ENCODE peak calls at places on chromosomes 5 and 9, in six cellular contexts. K is NCI-H460, Y is T-helper 9 cell, G is dorsolateral prefrontal cortex, P is BJ, H is GM12891. J is an unnamed sample.

GRCh38 chr9:13568851-13569618 is 289.5 kb upstream of the MPDZ start:
- DNase-seq in K (no peak), P (no peak), Y (no peak), G (peak), H (no peak), J (no peak)

GRCh38 chr9:137724114-137724445 is 105.3 kb downstream of the EHMT1 start:
- DNase-seq in H (no peak), P (no peak), Y (no peak), G (no peak), K (no peak), J (no peak)

GRCh38 chr5:126468091-126468490 is 44.9 kb downstream of the GRAMD2B start:
- DNase-seq in H (no peak), K (no peak), P (no peak), Y (no peak), G (no peak), J (no peak)

GRCh38 chr9:130446111-130446861 is 1.5 kb downstream of the ASS1 start:
- DNase-seq in K (no peak), G (no peak), Y (no peak), P (peak), H (no peak), J (peak)

GRCh38 chr5:138065102-138065501 is 18.7 kb upstream of the WNT8A start:
- DNase-seq in H (no peak), K (no peak), G (no peak), Y (no peak), P (no peak), J (peak)

GRCh38 chr9:132511191-132511999 is 71.0 kb upstream of the BARHL1 start:
- DNase-seq in G (no peak), H (no peak), K (no peak), P (no peak), Y (no peak), J (no peak)

GRCh38 chr9:13049223-13049622 is 230.3 kb downstream of the MPDZ start:
- DNase-seq in K (no peak), H (no peak), G (no peak), P (no peak), Y (no peak), J (no peak)

GRCh38 chr9:38235244-38235643 is 157.3 kb upstream of the ALDH1B1 start:
- DNase-seq in Y (no peak), H (no peak), P (no peak), G (no peak), K (no peak), J (no peak)

GRCh38 chr9:129197978-129198736 is 20.1 kb upstream of the IER5L start:
- DNase-seq in G (peak), Y (no peak), K (no peak), H (no peak), P (no peak), J (peak)

GRCh38 chr9:3971391-3972082 is 328.3 kb downstream of the GLIS3 start:
- DNase-seq in H (no peak), G (no peak), Y (no peak), P (no peak), K (no peak), J (no peak)